ENCODE peak calls at places on chromosomes 3 and 15, in five cellular contexts. E is adrenal gland, I is fibroblast of lung, P is choroid plexus epithelial cell, V is sigmoid colon. S is an unnamed sample.

GRCh38 chr3:193812078-193812725 is 219.2 kb downstream of the OPA1 start:
- DNase-seq in E (no peak), I (no peak), P (no peak), V (peak; percentile 10), S (no peak)

GRCh38 chr15:68184616-68185470 is 20.3 kb downstream of the CALML4 start:
- DNase-seq in E (no peak), I (no peak), P (no peak), V (no peak), S (no peak)

GRCh38 chr3:28050895-28051294 is 190.5 kb upstream of the CMC1 start:
- DNase-seq in E (no peak), I (peak; percentile 36), P (peak; percentile 67), V (no peak), S (peak; percentile 91)

GRCh38 chr3:88809993-88810392 is 297.4 kb upstream of the EPHA3 start:
- DNase-seq in E (no peak), I (peak; percentile 42), P (peak; percentile 59), V (no peak), S (no peak)

GRCh38 chr3:67296039-67296892 is 298.2 kb downstream of the KBTBD8 start:
- DNase-seq in E (no peak), I (no peak), P (no peak), V (no peak), S (no peak)

GRCh38 chr15:23866832-23867231 is 179.7 kb upstream of the NDN start:
- DNase-seq in E (peak; percentile 11), I (no peak), P (no peak), V (no peak), S (peak; percentile 6)

GRCh38 chr15:41490355-41490754 is 3.3 kb upstream of the ITPKA start:
- DNase-seq in E (no peak), I (peak; percentile 98), P (peak; percentile 96), V (no peak), S (peak; percentile 98)

GRCh38 chr15:89057506-89058133 is 30.6 kb upstream of the ABHD2 start:
- DNase-seq in E (peak; percentile 88), I (peak; percentile 55), P (peak; percentile 79), V (peak; percentile 91), S (peak; percentile 69)

GRCh38 chr15:94168250-94168649 is 63.1 kb upstream of the MCTP2 start:
- DNase-seq in E (no peak), I (no peak), P (no peak), V (no peak), S (no peak)

GRCh38 chr3:17307482-17307881 is 422.7 kb downstream of the PLCL2 start:
- DNase-seq in E (no peak), I (no peak), P (peak; percentile 19), V (no peak), S (no peak)

GRCh38 chr3:36461588-36461987 is 81.3 kb downstream of the STAC start:
- DNase-seq in E (no peak), I (peak; percentile 89), P (peak; percentile 70), V (no peak), S (peak; percentile 63)

GRCh38 chr3:48695113-48695753 is 9.5 kb upstream of the NCKIPSD start:
- DNase-seq in E (peak; percentile 26), I (peak; percentile 77), P (peak; percentile 88), V (peak; percentile 90), S (peak; percentile 87)

GRCh38 chr15:51658664-51659063 is 22.6 kb upstream of the SCG3 start:
- DNase-seq in E (no peak), I (no peak), P (no peak), V (no peak), S (no peak)

GRCh38 chr3:120449701-120450216 is 1.0 kb downstream of the FSTL1 start:
- DNase-seq in E (no peak), I (peak; percentile 71), P (peak; percentile 72), V (peak; percentile 75), S (peak; percentile 82)

GRCh38 chr3:79968418-79968817 is 200.6 kb upstream of the ROBO1 start:
- DNase-seq in E (no peak), I (no peak), P (no peak), V (no peak), S (no peak)

DNA sequence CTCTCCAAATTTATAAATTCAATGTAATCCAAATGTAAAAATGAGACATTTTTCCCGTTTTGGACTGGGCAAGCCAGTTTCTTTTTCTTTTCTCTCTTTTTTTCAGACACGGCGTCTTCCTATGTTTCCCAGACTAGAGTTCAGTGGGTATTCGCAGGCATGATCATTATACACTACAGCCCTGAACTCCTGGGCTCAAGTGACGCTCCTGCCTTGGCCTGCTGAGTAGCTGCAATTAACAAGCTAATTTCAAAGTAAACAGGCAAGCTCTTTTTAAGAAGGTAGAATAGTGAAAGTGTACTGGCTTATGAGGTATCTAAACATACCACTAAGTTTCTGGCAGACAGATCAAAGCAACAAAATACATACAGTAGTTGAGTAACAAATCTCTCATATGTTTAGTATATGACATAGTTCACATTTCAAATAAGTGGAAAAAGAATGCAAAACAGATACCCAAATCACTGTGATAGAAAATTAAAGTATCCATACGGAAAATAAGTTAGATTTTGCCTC is 13.5 kb downstream of the HIGD1A start:
- DNase-seq in E (no peak), I (no peak), P (peak; percentile 36), V (no peak), S (no peak)
- H3K4me3 ChIP-seq in E (no peak overlapping the region), I (no peak overlapping the region), P (no peak overlapping the region), V (no peak overlapping the region), S (no peak overlapping the region)

GRCh38 chr3:157534725-157535161 is 31.5 kb upstream of the VEPH1 start:
- DNase-seq in E (no peak), I (no peak), P (no peak), V (no peak), S (no peak)
- TF ChIP-seq CTCF in E (no peak), I (no peak), P (peak; percentile 6), V (no peak), S (no peak)

GRCh38 chr3:181693280-181693679 is 18.4 kb upstream of the SOX2 start:
- DNase-seq in E (no peak), I (no peak), P (no peak), V (no peak), S (no peak)

GRCh38 chr3:181696641-181697230 is 15.0 kb upstream of the SOX2 start:
- DNase-seq in E (no peak), I (no peak), P (no peak), V (no peak), S (no peak)

GRCh38 chr3:181694805-181695660 is 16.7 kb upstream of the SOX2 start:
- DNase-seq in E (peak; percentile 30), I (peak; percentile 57), P (no peak), V (peak; percentile 78), S (peak; percentile 30)

GRCh38 chr3:181698263-181698944 is 13.3 kb upstream of the SOX2 start:
- DNase-seq in E (no peak), I (no peak), P (no peak), V (no peak), S (peak; percentile 28)

GRCh38 chr3:181695661-181696491 is 15.8 kb upstream of the SOX2 start:
- DNase-seq in E (no peak), I (peak; percentile 32), P (no peak), V (no peak), S (peak; percentile 37)
- H3K4me3 ChIP-seq in E (no peak overlapping the region), I (no peak overlapping the region), P (peak overlapping the region; percentile 3), V (peak overlapping the region; percentile 10), S (peak overlapping the region; percentile 35)

GRCh38 chr15:55518641-55519040 is 10.6 kb upstream of the DNAAF4 start:
- DNase-seq in E (no peak), I (no peak), P (peak; percentile 38), V (no peak), S (no peak)
- TF ChIP-seq CTCF in E (no peak), I (peak; percentile 6), P (peak; percentile 47), V (no peak), S (peak; percentile 25)

GRCh38 chr3:77041756-77042155 is 1.9 kb downstream of the ROBO2 start:
- DNase-seq in E (no peak), I (no peak), P (no peak), V (no peak), S (no peak)

GRCh38 chr3:77041156-77041696 is 1.3 kb downstream of the ROBO2 start:
- DNase-seq in E (no peak), I (no peak), P (no peak), V (no peak), S (no peak)

GRCh38 chr3:77038468-77038927 is 1.4 kb upstream of the ROBO2 start:
- DNase-seq in E (peak; percentile 67), I (peak; percentile 78), P (peak; percentile 94), V (peak; percentile 87), S (peak; percentile 79)

GRCh38 chr3:77038928-77039605 is 832 bp upstream of the ROBO2 start:
- DNase-seq in E (no peak), I (peak; percentile 20), P (peak; percentile 34), V (no peak), S (peak; percentile 6)

DNA sequence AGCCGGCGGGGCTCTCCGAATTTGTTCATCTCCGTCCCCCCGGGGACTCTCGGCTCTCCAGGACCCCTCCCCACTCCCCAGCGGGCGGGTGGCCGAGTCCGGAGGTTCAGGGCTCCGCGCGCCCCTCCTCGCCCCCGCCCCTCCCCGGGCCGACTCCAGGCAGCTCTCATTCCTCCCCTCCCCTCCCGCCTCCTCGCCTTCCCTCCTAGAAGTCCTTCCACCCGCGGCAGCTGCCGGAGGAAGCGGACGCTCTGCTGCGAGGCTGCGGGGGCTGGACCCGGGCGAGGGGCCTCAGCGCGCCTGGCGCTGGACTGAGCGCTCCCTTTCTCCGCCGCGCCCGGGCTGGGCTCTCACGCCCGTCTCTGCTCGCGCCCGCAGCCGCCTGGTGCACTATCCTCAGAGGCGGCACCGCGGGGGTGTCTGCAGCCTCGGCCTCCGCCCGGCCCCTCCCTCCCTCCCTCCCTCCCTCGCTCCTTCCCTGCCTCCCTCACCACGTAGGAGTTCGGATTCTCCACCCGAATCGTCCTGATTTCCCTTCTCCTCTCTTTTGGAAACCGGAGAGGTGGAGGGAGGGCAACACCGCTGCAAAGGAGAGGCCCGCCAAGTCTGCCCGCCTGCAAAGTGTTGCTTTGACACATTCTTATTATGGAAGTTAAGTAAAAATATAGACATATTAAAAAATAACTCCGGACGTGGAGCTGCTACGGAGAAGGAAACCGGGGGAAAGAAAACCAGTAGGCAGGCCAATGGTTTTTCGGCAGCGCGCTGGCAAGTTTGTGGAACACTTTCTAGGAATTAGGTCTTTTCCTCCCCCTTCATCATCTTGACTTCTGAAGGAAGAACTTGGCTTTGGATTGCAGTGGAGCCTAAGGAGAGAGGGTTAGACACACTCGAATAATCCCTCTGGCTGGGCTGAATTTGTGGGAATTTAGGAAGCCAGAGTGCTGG is at the start of gene ROBO2:
- DNase-seq in E (no peak), I (peak; percentile 33), P (peak; percentile 23), V (peak; percentile 69), S (no peak)
- H3K4me3 ChIP-seq in E (no peak within 1 kb of the TSS), I (peak within 1 kb of the TSS; percentile 69), P (peak within 1 kb of the TSS; percentile 54), V (peak within 1 kb of the TSS; percentile 38), S (no peak within 1 kb of the TSS)

GRCh38 chr3:44554626-44555592 is at the start of gene ZKSCAN7:
- DNase-seq in E (peak; percentile 62), I (peak; percentile 63), P (peak; percentile 53), V (peak; percentile 73), S (peak; percentile 49)
- TF ChIP-seq CTCF in E (no peak), I (peak; percentile 11), P (no peak), V (no peak), S (no peak)